ENCODE peak calls at places on chromosomes 4 and X, in four cellular contexts. S, V, Y and E are unnamed samples.

GRCh38 chr4:24425868-24426267 is 158.5 kb downstream of the DHX15 start:
- DNase-seq in S (no peak), V (no peak), Y (no peak), E (no peak)

GRCh38 chr4:8103991-8104390 is 54.6 kb downstream of the ABLIM2 start:
- DNase-seq in S (no peak), V (no peak), Y (no peak), E (no peak)

GRCh38 chrX:119688856-119689455 is 4.0 kb downstream of the SEPTIN6 start:
- DNase-seq in S (no peak), V (no peak), Y (no peak), E (no peak)

GRCh38 chr4:145177906-145178538 is 2.4 kb downstream of the OTUD4 start:
- DNase-seq in S (no peak), V (no peak), Y (no peak), E (peak)

GRCh38 chr4:156388826-156389225 is 435.2 kb upstream of the CTSO start:
- DNase-seq in S (no peak), V (no peak), Y (no peak), E (no peak)

GRCh38 chrX:1453390-1453783 is 678 bp upstream of the ASMTL start:
- DNase-seq in S (no peak), V (no peak), Y (no peak), E (no peak)

GRCh38 chr4:53858744-53859143 is 205.7 kb downstream of the CHIC2 start:
- DNase-seq in S (no peak), V (no peak), Y (no peak), E (no peak)

GRCh38 chr4:167587361-167587760 is 353.1 kb upstream of the SPOCK3 start:
- DNase-seq in S (no peak), V (no peak), Y (no peak), E (no peak)

GRCh38 chr4:86014599-86014998 is 345.3 kb downstream of the MAPK10 start:
- DNase-seq in S (no peak), V (no peak), Y (no peak), E (no peak)

GRCh38 chr4:5545271-5545670 is 163.1 kb downstream of the EVC2 start:
- DNase-seq in S (no peak), V (no peak), Y (no peak), E (no peak)

GRCh38 chrX:109199726-109200125 is 282.2 kb downstream of the GUCY2F start:
- DNase-seq in S (no peak), V (no peak), Y (no peak), E (no peak)

GRCh38 chrX:44974462-44974861 is 101.5 kb downstream of the KDM6A start:
- DNase-seq in S (no peak), V (no peak), Y (no peak), E (no peak)

GRCh38 chr4:92175250-92175649 is 128.5 kb upstream of the GRID2 start:
- DNase-seq in S (no peak), V (no peak), Y (no peak), E (no peak)

GRCh38 chrX:120769576-120770341 is 105.9 kb downstream of the CT47B1 start:
- DNase-seq in S (no peak), V (no peak), Y (no peak), E (no peak)

GRCh38 chrX:3046253-3046909 is 5.1 kb downstream of the ARSF start:
- DNase-seq in S (no peak), V (no peak), Y (no peak), E (no peak)

GRCh38 chrX:148309413-148309812 is 191.0 kb upstream of the AFF2 start:
- DNase-seq in S (no peak), V (no peak), Y (no peak), E (no peak)

GRCh38 chr4:61041527-61041926 is 158.6 kb upstream of the ADGRL3 start:
- DNase-seq in S (no peak), V (no peak), Y (no peak), E (no peak)